ENCODE peak calls at places on chromosomes 6 and 20, in eight cellular contexts. One of them, this sample, is unnamed.

GRCh38 chr6:141540207-141540606 is 592.5 kb upstream of the GJE1 start:
- DNase-seq in SK-N-SH: no peak
- DNase-seq in ascending aorta: no peak
- DNase-seq in H9: no peak
- DNase-seq in tibial nerve: no peak
- DNase-seq in lung: no peak
- DNase-seq in psoas muscle: no peak
- DNase-seq in adipocyte: no peak
- DNase-seq in this sample: no peak

GRCh38 chr6:143962644-143962929 is 45.5 kb downstream of the PLAGL1 start:
- DNase-seq in SK-N-SH: no peak
- DNase-seq in ascending aorta: no peak
- DNase-seq in H9: no peak
- DNase-seq in tibial nerve: no peak
- DNase-seq in lung: no peak
- DNase-seq in psoas muscle: no peak
- DNase-seq in adipocyte: peak; percentile 79
- DNase-seq in this sample: no peak

GRCh38 chr6:158834675-158835385 is 15.7 kb upstream of the EZR start:
- DNase-seq in SK-N-SH: no peak
- DNase-seq in ascending aorta: no peak
- DNase-seq in H9: no peak
- DNase-seq in tibial nerve: no peak
- DNase-seq in lung: no peak
- DNase-seq in psoas muscle: no peak
- DNase-seq in adipocyte: no peak
- DNase-seq in this sample: no peak

GRCh38 chr6:108361312-108361932 is 66.6 kb downstream of the AFG1L start:
- DNase-seq in SK-N-SH: no peak
- DNase-seq in ascending aorta: no peak
- DNase-seq in H9: no peak
- DNase-seq in tibial nerve: no peak
- DNase-seq in lung: no peak
- DNase-seq in psoas muscle: no peak
- DNase-seq in adipocyte: no peak
- DNase-seq in this sample: no peak

GRCh38 chr20:41508335-41508734 is 109.8 kb downstream of the CHD6 start:
- DNase-seq in SK-N-SH: no peak
- DNase-seq in ascending aorta: no peak
- DNase-seq in H9: no peak
- DNase-seq in tibial nerve: no peak
- DNase-seq in lung: no peak
- DNase-seq in psoas muscle: no peak
- DNase-seq in adipocyte: no peak
- DNase-seq in this sample: no peak

GRCh38 chr20:2236266-2236665 is 59.5 kb upstream of the TGM3 start:
- DNase-seq in SK-N-SH: no peak
- DNase-seq in ascending aorta: no peak
- DNase-seq in H9: no peak
- DNase-seq in tibial nerve: no peak
- DNase-seq in lung: no peak
- DNase-seq in psoas muscle: no peak
- DNase-seq in adipocyte: no peak
- DNase-seq in this sample: no peak

GRCh38 chr6:92770540-92770939 is 648.8 kb downstream of the EPHA7 start:
- DNase-seq in SK-N-SH: no peak
- DNase-seq in ascending aorta: no peak
- DNase-seq in H9: no peak
- DNase-seq in tibial nerve: no peak
- DNase-seq in lung: no peak
- DNase-seq in psoas muscle: no peak
- DNase-seq in adipocyte: no peak
- DNase-seq in this sample: no peak

GRCh38 chr20:41701596-41702350 is 83.6 kb upstream of the CHD6 start:
- DNase-seq in SK-N-SH: no peak
- DNase-seq in ascending aorta: no peak
- DNase-seq in H9: peak; percentile 49
- DNase-seq in tibial nerve: no peak
- DNase-seq in lung: no peak
- DNase-seq in psoas muscle: no peak
- DNase-seq in adipocyte: no peak
- DNase-seq in this sample: no peak

GRCh38 chr6:62391358-62391757 is 105.3 kb upstream of the KHDRBS2 start:
- DNase-seq in SK-N-SH: no peak
- DNase-seq in ascending aorta: no peak
- DNase-seq in H9: no peak
- DNase-seq in tibial nerve: no peak
- DNase-seq in lung: no peak
- DNase-seq in psoas muscle: no peak
- DNase-seq in adipocyte: no peak
- DNase-seq in this sample: no peak

GRCh38 chr6:73675466-73676098 is 20.4 kb upstream of the CD109 start:
- DNase-seq in SK-N-SH: peak; percentile 68
- DNase-seq in ascending aorta: no peak
- DNase-seq in H9: peak; percentile 68
- DNase-seq in tibial nerve: peak; percentile 70
- DNase-seq in lung: peak; percentile 80
- DNase-seq in psoas muscle: peak; percentile 71
- DNase-seq in adipocyte: peak; percentile 92
- DNase-seq in this sample: peak; percentile 58

GRCh38 chr6:157657754-157658153 is 165.3 kb upstream of the SNX9 start:
- DNase-seq in SK-N-SH: no peak
- DNase-seq in ascending aorta: no peak
- DNase-seq in H9: no peak
- DNase-seq in tibial nerve: no peak
- DNase-seq in lung: no peak
- DNase-seq in psoas muscle: no peak
- DNase-seq in adipocyte: no peak
- DNase-seq in this sample: no peak

DNA sequence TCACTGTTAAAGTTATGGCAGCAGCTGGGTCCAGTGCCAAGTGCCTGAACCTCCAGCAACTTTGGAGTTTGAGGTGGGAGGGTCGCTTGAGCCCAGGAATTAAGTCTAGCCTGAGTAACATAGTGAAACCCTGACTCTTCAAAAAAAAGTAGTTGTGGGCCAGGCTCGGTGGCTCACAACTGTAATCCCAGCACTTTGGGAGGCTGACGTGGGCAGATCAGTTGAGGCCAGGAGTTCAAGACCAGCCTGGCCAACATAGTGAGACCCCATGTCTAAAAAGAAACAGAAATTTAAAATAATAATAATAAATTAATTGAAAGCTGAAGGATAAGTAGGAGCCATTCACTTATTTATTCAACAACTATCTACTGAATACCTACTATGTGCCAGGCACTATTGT is 33.8 kb downstream of the FKBP5 start:
- DNase-seq in SK-N-SH: no peak
- DNase-seq in ascending aorta: no peak
- DNase-seq in H9: no peak
- DNase-seq in tibial nerve: no peak
- DNase-seq in lung: no peak
- DNase-seq in psoas muscle: peak; percentile 43
- DNase-seq in adipocyte: no peak
- DNase-seq in this sample: no peak
- H3K4me1 ChIP-seq in SK-N-SH: no peaks in the 10 kb centered on the region
- H3K4me1 ChIP-seq in ascending aorta: peaks cover 2% of the 10 kb centered on the region
- H3K4me1 ChIP-seq in H9: no peaks in the 10 kb centered on the region
- H3K4me1 ChIP-seq in tibial nerve: no peaks in the 10 kb centered on the region
- H3K4me1 ChIP-seq in lung: no peaks in the 10 kb centered on the region
- H3K4me1 ChIP-seq in psoas muscle: peaks cover 26% of the 10 kb centered on the region
- H3K4me1 ChIP-seq in adipocyte: peaks cover 15% of the 10 kb centered on the region
- H3K4me1 ChIP-seq in this sample: peaks cover 4% of the 10 kb centered on the region

DNA sequence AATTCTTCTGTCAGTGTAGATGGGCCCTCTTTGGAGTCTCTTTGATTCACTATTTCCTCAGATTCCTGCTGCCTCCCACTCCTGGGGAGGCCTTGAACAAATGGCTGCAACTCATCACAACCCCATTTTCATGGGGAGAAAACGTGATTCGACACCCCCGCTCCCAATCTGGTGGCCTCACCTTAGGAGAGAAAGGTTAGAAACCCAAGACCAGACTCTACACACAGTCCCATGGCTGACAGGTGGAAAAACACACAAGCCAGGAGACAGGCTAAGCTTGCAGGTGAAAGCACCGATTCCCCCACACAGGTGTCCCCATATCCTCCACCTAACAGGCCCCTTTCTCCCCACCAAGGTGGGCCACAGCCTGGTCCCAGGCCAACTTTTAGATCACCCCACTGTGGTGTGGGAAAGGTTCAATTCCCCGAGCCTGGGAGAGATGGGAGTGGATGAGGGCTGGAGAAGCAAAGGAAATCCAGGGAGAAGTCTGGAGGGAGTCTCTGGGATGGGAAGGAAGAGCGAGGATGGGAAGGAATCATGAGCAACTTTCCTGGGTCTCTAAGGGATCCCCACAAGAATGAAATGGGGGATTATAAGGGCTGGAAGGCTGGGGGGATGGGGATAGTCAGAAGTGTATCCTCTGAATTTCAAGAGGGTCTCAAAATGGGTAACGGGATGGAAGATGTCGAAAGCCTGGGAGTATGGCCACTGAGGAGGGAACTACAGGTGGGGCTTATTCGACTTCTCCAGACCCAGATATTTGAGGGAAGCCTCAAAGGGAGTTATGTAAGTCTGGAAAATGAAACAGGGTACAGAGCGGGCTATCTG is 946 bp downstream of the PLAGL2 start:
- DNase-seq in SK-N-SH: peak; percentile 25
- DNase-seq in ascending aorta: no peak
- DNase-seq in H9: no peak
- DNase-seq in tibial nerve: no peak
- DNase-seq in lung: no peak
- DNase-seq in psoas muscle: no peak
- DNase-seq in adipocyte: peak; percentile 30
- DNase-seq in this sample: no peak
- H3K4me1 ChIP-seq in SK-N-SH: peaks cover 30% of the 10 kb centered on the region
- H3K4me1 ChIP-seq in ascending aorta: peaks cover 33% of the 10 kb centered on the region
- H3K4me1 ChIP-seq in H9: no peaks in the 10 kb centered on the region
- H3K4me1 ChIP-seq in tibial nerve: no peaks in the 10 kb centered on the region
- H3K4me1 ChIP-seq in lung: peaks cover 47% of the 10 kb centered on the region
- H3K4me1 ChIP-seq in psoas muscle: peaks cover 68% of the 10 kb centered on the region
- H3K4me1 ChIP-seq in adipocyte: peaks cover 59% of the 10 kb centered on the region
- H3K4me1 ChIP-seq in this sample: peaks cover 21% of the 10 kb centered on the region

DNA sequence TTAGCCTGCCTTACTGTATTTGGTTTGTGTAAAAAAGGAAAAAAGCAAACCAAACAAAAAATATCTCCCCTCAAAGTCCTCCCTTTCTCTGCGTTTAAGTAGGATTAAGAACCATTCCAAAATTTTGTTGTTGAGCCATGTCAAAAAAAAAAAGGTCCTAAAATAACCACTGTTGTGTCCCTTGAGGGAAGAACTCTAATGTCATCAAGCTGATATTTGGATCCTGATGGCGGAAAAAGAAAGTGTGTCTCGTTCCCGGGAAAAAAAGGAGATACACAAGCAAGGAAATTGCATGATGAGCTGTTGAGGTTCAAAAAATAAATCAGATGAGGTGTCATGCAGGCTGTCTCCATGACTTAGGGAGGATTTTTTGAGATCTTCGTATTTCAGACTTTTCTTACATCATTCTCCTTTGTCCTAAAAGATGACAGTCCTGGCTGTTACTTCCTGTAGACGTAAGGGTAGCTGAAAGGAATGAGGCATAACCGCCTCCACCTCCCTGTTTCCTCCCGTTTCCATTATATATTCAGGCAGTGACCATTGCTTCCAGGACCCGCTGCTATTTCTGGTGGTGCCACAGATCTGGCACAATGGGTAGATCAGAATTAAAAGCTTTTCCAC is 117.4 kb upstream of the TNFAIP3 start:
- DNase-seq in SK-N-SH: no peak
- DNase-seq in ascending aorta: no peak
- DNase-seq in H9: no peak
- DNase-seq in tibial nerve: no peak
- DNase-seq in lung: no peak
- DNase-seq in psoas muscle: no peak
- DNase-seq in adipocyte: no peak
- DNase-seq in this sample: no peak
- H3K4me1 ChIP-seq in SK-N-SH: no peaks in the 10 kb centered on the region
- H3K4me1 ChIP-seq in ascending aorta: no peaks in the 10 kb centered on the region
- H3K4me1 ChIP-seq in H9: no peaks in the 10 kb centered on the region
- H3K4me1 ChIP-seq in tibial nerve: no peaks in the 10 kb centered on the region
- H3K4me1 ChIP-seq in lung: peaks cover 3% of the 10 kb centered on the region
- H3K4me1 ChIP-seq in psoas muscle: peaks cover 23% of the 10 kb centered on the region
- H3K4me1 ChIP-seq in adipocyte: peaks cover 20% of the 10 kb centered on the region
- H3K4me1 ChIP-seq in this sample: peaks cover 2% of the 10 kb centered on the region

DNA sequence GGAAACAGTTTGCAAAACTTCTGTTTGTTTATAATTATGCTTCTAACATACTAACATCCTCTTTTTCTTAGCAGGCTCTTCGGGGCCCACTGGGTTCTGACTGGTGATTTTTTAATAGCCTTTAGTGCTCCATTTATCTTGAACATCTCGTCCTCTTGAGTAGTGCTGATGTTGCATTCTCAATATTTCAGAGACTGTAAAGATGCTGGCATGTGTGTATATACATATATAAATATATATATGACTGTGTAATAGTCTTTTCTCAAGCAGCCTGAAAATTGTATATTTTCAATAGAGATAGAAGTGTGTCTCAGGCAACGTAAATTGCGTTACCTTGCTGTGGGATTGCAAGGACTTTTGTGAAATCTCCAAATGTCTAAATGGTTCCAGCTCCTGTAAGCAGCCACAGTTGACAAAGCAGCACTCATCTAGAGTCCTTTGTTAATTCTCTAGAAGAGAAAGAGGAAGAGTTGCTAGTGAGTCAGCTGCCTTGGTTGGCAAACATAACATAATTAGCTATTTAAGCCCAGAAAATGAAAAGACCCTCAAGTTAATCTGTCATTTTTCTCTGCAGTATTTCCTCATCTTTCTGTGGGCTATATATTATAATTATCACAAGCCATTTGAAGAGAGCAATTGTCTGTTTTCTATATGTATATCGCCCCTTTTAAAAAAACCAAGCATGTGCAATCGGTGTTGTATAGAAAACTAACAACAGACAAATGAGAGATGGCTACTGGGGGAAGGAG is 66.5 kb upstream of the FABP7 start:
- DNase-seq in SK-N-SH: no peak
- DNase-seq in ascending aorta: no peak
- DNase-seq in H9: no peak
- DNase-seq in tibial nerve: no peak
- DNase-seq in lung: no peak
- DNase-seq in psoas muscle: no peak
- DNase-seq in adipocyte: no peak
- DNase-seq in this sample: no peak
- H3K4me1 ChIP-seq in SK-N-SH: peaks cover 6% of the 10 kb centered on the region
- H3K4me1 ChIP-seq in ascending aorta: no peaks in the 10 kb centered on the region
- H3K4me1 ChIP-seq in H9: no peaks in the 10 kb centered on the region
- H3K4me1 ChIP-seq in tibial nerve: no peaks in the 10 kb centered on the region
- H3K4me1 ChIP-seq in lung: no peaks in the 10 kb centered on the region
- H3K4me1 ChIP-seq in psoas muscle: no peaks in the 10 kb centered on the region
- H3K4me1 ChIP-seq in adipocyte: peaks cover 15% of the 10 kb centered on the region
- H3K4me1 ChIP-seq in this sample: no peaks in the 10 kb centered on the region

This sample was measured in right cardiac atrium.